ENCODE peak calls at places on chromosomes 13 and 19, in nine cellular contexts. O is activated CD4-positive, alpha-beta T cell treated with anti-CD3 and anti-CD28 coated beads for 48 hours; Y is activated T-helper 1 cell treated with anti-CD3 and anti-CD28 coated beads, Interleukin-2, amount 50 U/mL, for 16 hours; K is PC-9; U is NCI-H1048; S is stimulated activated naive CD8-positive, alpha-beta T cell treated with anti-CD3 and anti-CD28 coated beads, Interleukin-15, Interleukin-2, amounts not matched to agents 100 U/mL and 50 U/mL, for 24 hours; F is kidney; X is astrocyte of the hippocampus; M is choroid plexus epithelial cell. I is an unnamed sample.

GRCh38 chr13:49443327-49443688 is 556 bp downstream of the CAB39L start:
- DNase-seq in O (no peak), Y (no peak), K (no peak), U (no peak), S (no peak), F (no peak), X (no peak), M (peak), I (no peak)

GRCh38 chr13:36163809-36164308 is 32.7 kb upstream of the DCLK1 start:
- DNase-seq in O (no peak), Y (no peak), K (peak), U (no peak), S (no peak), F (peak), X (peak), M (peak), I (peak)

GRCh38 chr19:3968556-3969434 is 2.1 kb downstream of the DAPK3 start:
- DNase-seq in O (no peak), Y (no peak), K (peak), U (peak), S (no peak), F (peak), X (peak), M (peak), I (peak)

GRCh38 chr19:2536461-2536860 is 60.5 kb downstream of the GADD45B start:
- DNase-seq in O (no peak), Y (no peak), K (no peak), U (no peak), S (no peak), F (no peak), X (no peak), M (peak), I (no peak)

GRCh38 chr19:30441011-30441410 is 68.8 kb downstream of the ZNF536 start:
- DNase-seq in O (no peak), Y (no peak), K (no peak), U (no peak), S (no peak), F (no peak), X (no peak), M (no peak), I (no peak)

GRCh38 chr19:18663940-18664530 is 19.4 kb upstream of the CRTC1 start:
- DNase-seq in O (no peak), Y (no peak), K (peak), U (no peak), S (no peak), F (no peak), X (no peak), M (no peak), I (no peak)

GRCh38 chr19:17972230-17972629 is 5.3 kb downstream of the KCNN1 start:
- DNase-seq in O (no peak), Y (no peak), K (no peak), U (no peak), S (no peak), F (no peak), X (no peak), M (no peak), I (no peak)

GRCh38 chr13:91199866-91200265 is 147.6 kb upstream of the MIR17HG start:
- DNase-seq in O (no peak), Y (no peak), K (no peak), U (no peak), S (no peak), F (no peak), X (no peak), M (no peak), I (no peak)

GRCh38 chr13:49248433-49249002 is 793 bp downstream of the CDADC1 start:
- DNase-seq in O (no peak), Y (no peak), K (no peak), U (no peak), S (no peak), F (no peak), X (peak), M (peak), I (no peak)

GRCh38 chr19:33689138-33689746 is 67.5 kb downstream of the CHST8 start:
- DNase-seq in O (no peak), Y (no peak), K (no peak), U (no peak), S (no peak), F (peak), X (no peak), M (no peak), I (no peak)

I was measured in NCI-H2081 treated with DMSO at 0.1 percent for 48 hours.